ENCODE peak calls at places on chromosome 3, in ten cellular contexts. One of them, this sample, is unnamed.

GRCh38 chr3:124263168-124263567 is 271.2 kb upstream of the ROPN1 start:
- DNase-seq in fibroblast of pulmonary artery: peak; percentile 95
- DNase-seq in progenitor cell of endocrine pancreas: no peak
- DNase-seq in cardiac fibroblast: peak; percentile 96
- DNase-seq in left ventricle myocardium inferior: no peak
- DNase-seq in neural crest cell: no peak
- DNase-seq in brain microvascular endothelial cell: peak; percentile 86
- DNase-seq in spleen: no peak
- DNase-seq in endothelial cell: no peak
- DNase-seq in mesothelial cell of epicardium: no peak
- DNase-seq in this sample: peak; percentile 86

GRCh38 chr3:121924734-121925133 is 30.5 kb downstream of the SLC15A2 start:
- DNase-seq in spleen: no peak
- DNase-seq in endothelial cell: no peak
- DNase-seq in brain microvascular endothelial cell: no peak
- DNase-seq in progenitor cell of endocrine pancreas: no peak
- DNase-seq in neural crest cell: no peak
- DNase-seq in cardiac fibroblast: no peak
- DNase-seq in mesothelial cell of epicardium: no peak
- DNase-seq in left ventricle myocardium inferior: no peak
- DNase-seq in fibroblast of pulmonary artery: no peak
- DNase-seq in this sample: no peak

GRCh38 chr3:173089283-173089682 is 51.8 kb downstream of the SPATA16 start:
- DNase-seq in mesothelial cell of epicardium: no peak
- DNase-seq in endothelial cell: peak; percentile 7
- DNase-seq in spleen: no peak
- DNase-seq in brain microvascular endothelial cell: no peak
- DNase-seq in cardiac fibroblast: no peak
- DNase-seq in progenitor cell of endocrine pancreas: no peak
- DNase-seq in fibroblast of pulmonary artery: no peak
- DNase-seq in left ventricle myocardium inferior: no peak
- DNase-seq in neural crest cell: no peak
- DNase-seq in this sample: no peak

GRCh38 chr3:137065381-137065780 is 107.6 kb downstream of the IL20RB start:
- DNase-seq in cardiac fibroblast: no peak
- DNase-seq in fibroblast of pulmonary artery: no peak
- DNase-seq in neural crest cell: no peak
- DNase-seq in left ventricle myocardium inferior: no peak
- DNase-seq in progenitor cell of endocrine pancreas: no peak
- DNase-seq in endothelial cell: no peak
- DNase-seq in mesothelial cell of epicardium: no peak
- DNase-seq in spleen: no peak
- DNase-seq in brain microvascular endothelial cell: no peak
- DNase-seq in this sample: no peak

GRCh38 chr3:98500019-98500418 is 2.5 kb downstream of the OR5K2 start:
- DNase-seq in left ventricle myocardium inferior: no peak
- DNase-seq in fibroblast of pulmonary artery: no peak
- DNase-seq in progenitor cell of endocrine pancreas: no peak
- DNase-seq in mesothelial cell of epicardium: no peak
- DNase-seq in neural crest cell: no peak
- DNase-seq in brain microvascular endothelial cell: no peak
- DNase-seq in endothelial cell: no peak
- DNase-seq in spleen: no peak
- DNase-seq in cardiac fibroblast: no peak
- DNase-seq in this sample: no peak

GRCh38 chr3:9253327-9253726 is 3.9 kb upstream of the SRGAP3 start:
- DNase-seq in mesothelial cell of epicardium: no peak
- DNase-seq in cardiac fibroblast: no peak
- DNase-seq in progenitor cell of endocrine pancreas: no peak
- DNase-seq in endothelial cell: no peak
- DNase-seq in brain microvascular endothelial cell: no peak
- DNase-seq in left ventricle myocardium inferior: no peak
- DNase-seq in spleen: no peak
- DNase-seq in neural crest cell: no peak
- DNase-seq in fibroblast of pulmonary artery: no peak
- DNase-seq in this sample: peak; percentile 18

GRCh38 chr3:149368850-149369497 is 8.5 kb downstream of the TM4SF1 start:
- DNase-seq in mesothelial cell of epicardium: no peak
- DNase-seq in cardiac fibroblast: peak; percentile 32
- DNase-seq in left ventricle myocardium inferior: no peak
- DNase-seq in progenitor cell of endocrine pancreas: no peak
- DNase-seq in endothelial cell: no peak
- DNase-seq in neural crest cell: no peak
- DNase-seq in spleen: no peak
- DNase-seq in fibroblast of pulmonary artery: peak; percentile 39
- DNase-seq in brain microvascular endothelial cell: no peak
- DNase-seq in this sample: no peak

GRCh38 chr3:13780432-13781173 is 99.3 kb downstream of the WNT7A start:
- DNase-seq in endothelial cell: no peak
- DNase-seq in cardiac fibroblast: no peak
- DNase-seq in progenitor cell of endocrine pancreas: no peak
- DNase-seq in brain microvascular endothelial cell: no peak
- DNase-seq in mesothelial cell of epicardium: no peak
- DNase-seq in spleen: no peak
- DNase-seq in fibroblast of pulmonary artery: no peak
- DNase-seq in left ventricle myocardium inferior: no peak
- DNase-seq in neural crest cell: no peak
- DNase-seq in this sample: no peak

GRCh38 chr3:54408328-54408727 is 286.0 kb downstream of the CACNA2D3 start:
- DNase-seq in cardiac fibroblast: no peak
- DNase-seq in brain microvascular endothelial cell: no peak
- DNase-seq in mesothelial cell of epicardium: no peak
- DNase-seq in spleen: no peak
- DNase-seq in neural crest cell: no peak
- DNase-seq in endothelial cell: no peak
- DNase-seq in progenitor cell of endocrine pancreas: no peak
- DNase-seq in left ventricle myocardium inferior: no peak
- DNase-seq in fibroblast of pulmonary artery: no peak
- DNase-seq in this sample: no peak

GRCh38 chr3:14829811-14830210 is 11.0 kb downstream of the FGD5 start:
- DNase-seq in brain microvascular endothelial cell: no peak
- DNase-seq in left ventricle myocardium inferior: no peak
- DNase-seq in neural crest cell: no peak
- DNase-seq in mesothelial cell of epicardium: no peak
- DNase-seq in progenitor cell of endocrine pancreas: no peak
- DNase-seq in cardiac fibroblast: no peak
- DNase-seq in fibroblast of pulmonary artery: no peak
- DNase-seq in endothelial cell: no peak
- DNase-seq in spleen: no peak
- DNase-seq in this sample: no peak

GRCh38 chr3:171765511-171765887 is 44.8 kb downstream of the PLD1 start:
- DNase-seq in neural crest cell: no peak
- DNase-seq in spleen: no peak
- DNase-seq in left ventricle myocardium inferior: no peak
- DNase-seq in fibroblast of pulmonary artery: no peak
- DNase-seq in brain microvascular endothelial cell: no peak
- DNase-seq in cardiac fibroblast: no peak
- DNase-seq in endothelial cell: no peak
- DNase-seq in progenitor cell of endocrine pancreas: no peak
- DNase-seq in mesothelial cell of epicardium: no peak
- DNase-seq in this sample: no peak

GRCh38 chr3:66110840-66111239 is 72.1 kb upstream of the MAGI1 start:
- DNase-seq in left ventricle myocardium inferior: no peak
- DNase-seq in fibroblast of pulmonary artery: peak; percentile 93
- DNase-seq in brain microvascular endothelial cell: peak; percentile 35
- DNase-seq in cardiac fibroblast: peak; percentile 75
- DNase-seq in neural crest cell: no peak
- DNase-seq in spleen: no peak
- DNase-seq in mesothelial cell of epicardium: no peak
- DNase-seq in progenitor cell of endocrine pancreas: no peak
- DNase-seq in endothelial cell: peak; percentile 61
- DNase-seq in this sample: no peak

GRCh38 chr3:188947983-188948657 is 223.7 kb upstream of the TPRG1 start:
- DNase-seq in endothelial cell: no peak
- DNase-seq in mesothelial cell of epicardium: peak; percentile 70
- DNase-seq in spleen: no peak
- DNase-seq in brain microvascular endothelial cell: peak; percentile 92
- DNase-seq in progenitor cell of endocrine pancreas: no peak
- DNase-seq in cardiac fibroblast: peak; percentile 99
- DNase-seq in fibroblast of pulmonary artery: peak; percentile 100
- DNase-seq in left ventricle myocardium inferior: peak; percentile 92
- DNase-seq in neural crest cell: no peak
- DNase-seq in this sample: peak; percentile 61

GRCh38 chr3:150216041-150216811 is 191.9 kb upstream of the TSC22D2 start:
- DNase-seq in left ventricle myocardium inferior: peak; percentile 59
- DNase-seq in neural crest cell: peak; percentile 21
- DNase-seq in fibroblast of pulmonary artery: peak; percentile 80
- DNase-seq in cardiac fibroblast: no peak
- DNase-seq in endothelial cell: no peak
- DNase-seq in mesothelial cell of epicardium: no peak
- DNase-seq in brain microvascular endothelial cell: peak; percentile 28
- DNase-seq in progenitor cell of endocrine pancreas: no peak
- DNase-seq in spleen: no peak
- DNase-seq in this sample: peak; percentile 82

DNA sequence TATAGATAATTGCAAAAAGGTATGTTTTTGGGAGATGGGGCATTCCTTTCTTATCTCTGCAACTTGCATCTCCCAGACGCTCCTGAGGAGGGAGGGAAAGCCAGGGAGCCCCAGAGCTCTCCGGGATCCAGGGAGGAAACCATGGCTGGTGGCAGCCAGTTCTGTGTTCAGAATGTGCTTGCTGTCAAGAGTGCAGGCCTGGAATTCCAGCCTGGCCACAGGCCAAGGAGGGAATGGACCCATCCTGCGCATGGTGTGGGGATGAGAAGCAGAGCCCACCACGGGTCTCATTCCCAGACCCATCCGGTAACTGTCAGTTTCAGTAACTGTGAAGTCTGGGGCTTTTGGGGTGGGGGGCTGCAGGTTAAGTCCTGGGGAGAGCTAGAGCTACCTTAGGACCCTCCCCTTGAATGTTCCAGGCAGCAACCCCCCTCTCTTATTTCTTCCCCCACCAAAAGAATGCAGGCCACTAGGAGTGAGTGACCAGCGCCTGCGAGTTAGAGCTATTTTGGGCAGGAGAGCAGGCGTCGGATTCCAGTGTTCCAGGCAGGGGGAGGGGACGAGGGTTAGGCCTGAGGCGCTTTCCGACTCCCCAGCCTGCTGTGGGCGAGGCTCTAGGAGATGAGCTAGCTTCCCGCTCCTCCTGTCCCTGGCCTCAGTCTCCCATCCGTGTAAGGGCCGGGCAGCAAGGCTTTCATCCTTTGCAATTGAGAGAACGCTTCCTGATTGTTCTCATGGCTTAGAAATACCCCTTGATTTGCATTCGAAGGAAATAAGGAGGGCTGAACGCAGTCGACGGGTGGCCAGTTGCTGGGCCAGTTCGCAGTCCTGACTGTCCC is 811 bp upstream of the DAG1 start:
- DNase-seq in fibroblast of pulmonary artery: peak; percentile 71
- DNase-seq in endothelial cell: peak; percentile 54
- DNase-seq in cardiac fibroblast: peak; percentile 72
- DNase-seq in neural crest cell: peak; percentile 58
- DNase-seq in progenitor cell of endocrine pancreas: peak; percentile 26
- DNase-seq in brain microvascular endothelial cell: peak; percentile 48
- DNase-seq in left ventricle myocardium inferior: peak; percentile 82
- DNase-seq in mesothelial cell of epicardium: peak; percentile 76
- DNase-seq in spleen: peak; percentile 88
- DNase-seq in this sample: peak; percentile 44
- TF ChIP-seq CTCF in fibroblast of pulmonary artery: no peak
- TF ChIP-seq CTCF in endothelial cell: no peak
- TF ChIP-seq CTCF in cardiac fibroblast: no peak
- TF ChIP-seq CTCF in neural crest cell: no peak
- TF ChIP-seq CTCF in progenitor cell of endocrine pancreas: no peak
- TF ChIP-seq CTCF in brain microvascular endothelial cell: no peak
- TF ChIP-seq CTCF in left ventricle myocardium inferior: no peak
- TF ChIP-seq CTCF in mesothelial cell of epicardium: no peak
- TF ChIP-seq CTCF in spleen: no peak
- TF ChIP-seq CTCF in this sample: no peak

GRCh38 chr3:157888040-157888439 is 218.2 kb downstream of the SHOX2 start:
- DNase-seq in progenitor cell of endocrine pancreas: no peak
- DNase-seq in endothelial cell: no peak
- DNase-seq in neural crest cell: no peak
- DNase-seq in cardiac fibroblast: peak; percentile 6
- DNase-seq in left ventricle myocardium inferior: no peak
- DNase-seq in spleen: no peak
- DNase-seq in mesothelial cell of epicardium: no peak
- DNase-seq in fibroblast of pulmonary artery: no peak
- DNase-seq in brain microvascular endothelial cell: no peak
- DNase-seq in this sample: no peak
- TF ChIP-seq CTCF in progenitor cell of endocrine pancreas: peak; percentile 12
- TF ChIP-seq CTCF in endothelial cell: no peak
- TF ChIP-seq CTCF in neural crest cell: no peak
- TF ChIP-seq CTCF in cardiac fibroblast: no peak
- TF ChIP-seq CTCF in left ventricle myocardium inferior: no peak
- TF ChIP-seq CTCF in spleen: no peak
- TF ChIP-seq CTCF in mesothelial cell of epicardium: no peak
- TF ChIP-seq CTCF in fibroblast of pulmonary artery: no peak
- TF ChIP-seq CTCF in brain microvascular endothelial cell: no peak
- TF ChIP-seq CTCF in this sample: no peak

GRCh38 chr3:198080521-198081384 is 120.7 kb downstream of the LMLN start:
- DNase-seq in mesothelial cell of epicardium: peak; percentile 88
- DNase-seq in left ventricle myocardium inferior: peak; percentile 69
- DNase-seq in spleen: peak; percentile 96
- DNase-seq in endothelial cell: peak; percentile 91
- DNase-seq in progenitor cell of endocrine pancreas: peak; percentile 79
- DNase-seq in fibroblast of pulmonary artery: peak; percentile 68
- DNase-seq in neural crest cell: peak; percentile 81
- DNase-seq in cardiac fibroblast: peak; percentile 64
- DNase-seq in brain microvascular endothelial cell: peak; percentile 48
- DNase-seq in this sample: no peak
- TF ChIP-seq CTCF in mesothelial cell of epicardium: peak; percentile 57
- TF ChIP-seq CTCF in left ventricle myocardium inferior: peak; percentile 82
- TF ChIP-seq CTCF in spleen: peak; percentile 19
- TF ChIP-seq CTCF in endothelial cell: peak; percentile 81
- TF ChIP-seq CTCF in progenitor cell of endocrine pancreas: peak; percentile 80
- TF ChIP-seq CTCF in fibroblast of pulmonary artery: peak; percentile 15
- TF ChIP-seq CTCF in neural crest cell: peak; percentile 75
- TF ChIP-seq CTCF in cardiac fibroblast: peak; percentile 36
- TF ChIP-seq CTCF in brain microvascular endothelial cell: peak; percentile 32
- TF ChIP-seq CTCF in this sample: peak; percentile 37

GRCh38 chr3:49132073-49132436 is 795 bp downstream of the LAMB2 start:
- DNase-seq in progenitor cell of endocrine pancreas: no peak
- DNase-seq in cardiac fibroblast: no peak
- DNase-seq in neural crest cell: no peak
- DNase-seq in spleen: no peak
- DNase-seq in mesothelial cell of epicardium: no peak
- DNase-seq in brain microvascular endothelial cell: no peak
- DNase-seq in left ventricle myocardium inferior: no peak
- DNase-seq in fibroblast of pulmonary artery: no peak
- DNase-seq in endothelial cell: no peak
- DNase-seq in this sample: no peak

GRCh38 chr3:49131040-49131439 is 1.8 kb downstream of the LAMB2 start:
- DNase-seq in fibroblast of pulmonary artery: no peak
- DNase-seq in mesothelial cell of epicardium: no peak
- DNase-seq in neural crest cell: no peak
- DNase-seq in spleen: no peak
- DNase-seq in left ventricle myocardium inferior: no peak
- DNase-seq in endothelial cell: no peak
- DNase-seq in cardiac fibroblast: no peak
- DNase-seq in progenitor cell of endocrine pancreas: no peak
- DNase-seq in brain microvascular endothelial cell: no peak
- DNase-seq in this sample: no peak

GRCh38 chr3:49132437-49133225 is at the start of gene LAMB2:
- DNase-seq in brain microvascular endothelial cell: peak; percentile 67
- DNase-seq in endothelial cell: peak; percentile 71
- DNase-seq in mesothelial cell of epicardium: peak; percentile 75
- DNase-seq in progenitor cell of endocrine pancreas: peak; percentile 57
- DNase-seq in fibroblast of pulmonary artery: peak; percentile 76
- DNase-seq in spleen: peak; percentile 85
- DNase-seq in cardiac fibroblast: peak; percentile 80
- DNase-seq in left ventricle myocardium inferior: peak; percentile 84
- DNase-seq in neural crest cell: peak; percentile 65
- DNase-seq in this sample: peak; percentile 58

GRCh38 chr3:49133226-49133951 is 539 bp upstream of the LAMB2 start:
- DNase-seq in cardiac fibroblast: peak; percentile 91
- DNase-seq in fibroblast of pulmonary artery: peak; percentile 91
- DNase-seq in endothelial cell: peak; percentile 79
- DNase-seq in spleen: no peak
- DNase-seq in neural crest cell: peak; percentile 69
- DNase-seq in left ventricle myocardium inferior: peak; percentile 90
- DNase-seq in brain microvascular endothelial cell: peak; percentile 85
- DNase-seq in progenitor cell of endocrine pancreas: peak; percentile 70
- DNase-seq in mesothelial cell of epicardium: peak; percentile 80
- DNase-seq in this sample: peak; percentile 62

GRCh38 chr3:49131576-49131975 is 1.3 kb downstream of the LAMB2 start:
- DNase-seq in spleen: no peak
- DNase-seq in brain microvascular endothelial cell: no peak
- DNase-seq in left ventricle myocardium inferior: no peak
- DNase-seq in progenitor cell of endocrine pancreas: no peak
- DNase-seq in mesothelial cell of epicardium: no peak
- DNase-seq in endothelial cell: no peak
- DNase-seq in cardiac fibroblast: no peak
- DNase-seq in neural crest cell: no peak
- DNase-seq in fibroblast of pulmonary artery: no peak
- DNase-seq in this sample: no peak
- TF ChIP-seq CTCF in spleen: no peak
- TF ChIP-seq CTCF in brain microvascular endothelial cell: no peak
- TF ChIP-seq CTCF in left ventricle myocardium inferior: no peak
- TF ChIP-seq CTCF in progenitor cell of endocrine pancreas: no peak
- TF ChIP-seq CTCF in mesothelial cell of epicardium: no peak
- TF ChIP-seq CTCF in endothelial cell: no peak
- TF ChIP-seq CTCF in cardiac fibroblast: no peak
- TF ChIP-seq CTCF in neural crest cell: no peak
- TF ChIP-seq CTCF in fibroblast of pulmonary artery: no peak
- TF ChIP-seq CTCF in this sample: no peak